ENCODE peak calls at places on chromosomes 11 and 22, in ten cellular contexts. G is kidney epithelial cell; W is suprapubic skin; E is naive thymus-derived CD4-positive, alpha-beta T cell; H is NCI-H1092; T is activated CD4-positive, alpha-beta T cell treated with anti-CD3 and anti-CD28 coated beads, Interleukin-2, amount 10 ng/mL, durations not matched to agents 24 days and 14 days; X is ACHN; Y is T follicular helper cell; D is AG09319; A is GM04504. J is an unnamed sample.

GRCh38 chr11:78646564-78647185 is 72.0 kb upstream of the NARS2 start:
- DNase-seq in A (no peak), X (peak), D (no peak), T (peak), E (no peak), H (peak), Y (peak), W (no peak), G (no peak), J (no peak)

GRCh38 chr11:726278-726915 is 20.4 kb downstream of the EPS8L2 start:
- DNase-seq in H (peak), Y (no peak), T (peak), G (no peak), D (no peak), A (no peak), X (no peak), E (no peak), W (peak), J (no peak)

GRCh38 chr22:37186228-37186996 is 1.6 kb downstream of the C1QTNF6 start:
- DNase-seq in H (no peak), G (no peak), A (no peak), X (peak), D (no peak), E (no peak), T (peak), W (peak), Y (peak), J (no peak)

GRCh38 chr11:8928981-8929615 is 3.6 kb downstream of the C11orf16 start:
- DNase-seq in T (no peak), X (no peak), Y (no peak), G (no peak), A (no peak), E (no peak), W (no peak), H (no peak), D (no peak), J (no peak)

GRCh38 chr11:78622666-78623065 is 48.0 kb upstream of the NARS2 start:
- DNase-seq in W (no peak), H (no peak), G (no peak), Y (no peak), D (no peak), T (no peak), A (no peak), X (no peak), E (no peak), J (no peak)

GRCh38 chr11:26827567-26828037 is 105.7 kb upstream of the SLC5A12 start:
- DNase-seq in E (no peak), A (no peak), H (no peak), D (no peak), W (no peak), G (peak), X (no peak), T (no peak), Y (no peak), J (no peak)

GRCh38 chr11:22432331-22433065 is 94.3 kb downstream of the SLC17A6 start:
- DNase-seq in X (no peak), T (no peak), E (no peak), D (no peak), G (no peak), W (peak), Y (no peak), A (no peak), H (peak), J (no peak)

GRCh38 chr22:20205964-20206708 is 55.3 kb upstream of the CCDC188 start:
- DNase-seq in W (peak), E (peak), X (peak), A (peak), T (peak), G (peak), Y (peak), H (no peak), D (peak), J (no peak)

GRCh38 chr11:3093281-3094191 is 36.3 kb upstream of the CARS1 start:
- DNase-seq in E (no peak), G (no peak), W (peak), X (no peak), A (no peak), H (no peak), D (no peak), T (no peak), Y (no peak), J (no peak)

GRCh38 chr11:9803685-9804413 is 140.0 kb downstream of the SWAP70 start:
- DNase-seq in T (no peak), G (no peak), Y (no peak), E (no peak), X (no peak), H (no peak), D (no peak), W (no peak), A (no peak), J (no peak)

GRCh38 chr11:2862950-2863618 is 22.5 kb downstream of the CDKN1C start:
- DNase-seq in W (no peak), G (no peak), Y (no peak), X (no peak), H (no peak), E (no peak), A (no peak), D (no peak), T (no peak), J (no peak)